ENCODE peak calls at places on chromosomes 5 and 9, in ten cellular contexts. A is heart left ventricle; N is B cell; J is epithelial cell of proximal tubule; Q is breast epithelium; R is cardiac muscle cell; T is upper lobe of right lung; K is left ventricle myocardium inferior; I is CD8-positive, alpha-beta T cell; W is MCF 10A. B is an unnamed sample.

GRCh38 chr9:95193067-95193466 is 124.4 kb downstream of the FANCC start:
- DNase-seq in A (no peak), N (no peak), J (no peak), Q (no peak), R (no peak), T (no peak), K (no peak), I (no peak), W (no peak), B (no peak)

GRCh38 chr5:178372091-178372695 is 139.6 kb upstream of the PHYKPL start:
- DNase-seq in A (no peak), N (no peak), J (no peak), Q (no peak), R (no peak), T (no peak), K (no peak), I (no peak), W (no peak), B (no peak)

GRCh38 chr9:116360974-116361373 is 207.4 kb downstream of the PAPPA start:
- DNase-seq in A (no peak), N (no peak), J (no peak), Q (no peak), R (peak), T (no peak), K (no peak), I (no peak), W (no peak), B (no peak)

GRCh38 chr5:134175874-134176522 is 752 bp downstream of the SKP1 start:
- DNase-seq in A (peak), N (no peak), J (no peak), Q (peak), R (peak), T (no peak), K (peak), I (peak), W (peak), B (no peak)

GRCh38 chr9:137551656-137552534 is at the start of gene MRPL41:
- DNase-seq in A (peak), N (peak), J (no peak), Q (peak), R (peak), T (peak), K (peak), I (peak), W (peak), B (peak)

GRCh38 chr5:113182658-113183344 is 206.2 kb downstream of the DCP2 start:
- DNase-seq in A (no peak), N (no peak), J (no peak), Q (no peak), R (no peak), T (no peak), K (no peak), I (no peak), W (no peak), B (no peak)

GRCh38 chr5:177249761-177250537 is 53.6 kb downstream of the RAB24 start:
- DNase-seq in A (no peak), N (no peak), J (peak), Q (no peak), R (no peak), T (no peak), K (no peak), I (no peak), W (no peak), B (no peak)

GRCh38 chr9:29126783-29127182 is 1553.5 kb upstream of the C9orf72 start:
- DNase-seq in A (no peak), N (no peak), J (no peak), Q (no peak), R (no peak), T (no peak), K (no peak), I (no peak), W (no peak), B (no peak)

GRCh38 chr5:133873936-133874585 is 94.4 kb downstream of the C5orf15 start:
- DNase-seq in A (no peak), N (peak), J (no peak), Q (no peak), R (peak), T (no peak), K (no peak), I (no peak), W (no peak), B (no peak)

GRCh38 chr9:3830296-3830695 is 304.5 kb upstream of the RFX3 start:
- DNase-seq in A (no peak), N (no peak), J (peak), Q (no peak), R (no peak), T (no peak), K (no peak), I (no peak), W (no peak), B (no peak)

GRCh38 chr9:120755827-120756434 is 37.3 kb downstream of the FBXW2 start:
- DNase-seq in A (no peak), N (peak), J (no peak), Q (no peak), R (peak), T (no peak), K (no peak), I (peak), W (peak), B (peak)

GRCh38 chr5:58274199-58274598 is 185.7 kb downstream of the PLK2 start:
- DNase-seq in A (no peak), N (no peak), J (no peak), Q (no peak), R (no peak), T (no peak), K (no peak), I (no peak), W (no peak), B (no peak)

GRCh38 chr5:440413-441180 is 2.4 kb upstream of the EXOC3 start:
- DNase-seq in A (no peak), N (no peak), J (no peak), Q (no peak), R (no peak), T (no peak), K (no peak), I (no peak), W (no peak), B (peak)

GRCh38 chr5:148563021-148563420 is 91.3 kb downstream of the HTR4 start:
- DNase-seq in A (no peak), N (no peak), J (no peak), Q (no peak), R (no peak), T (no peak), K (no peak), I (no peak), W (no peak), B (no peak)

GRCh38 chr9:23779220-23779619 is 46.8 kb downstream of the ELAVL2 start:
- DNase-seq in A (no peak), N (no peak), J (no peak), Q (no peak), R (no peak), T (no peak), K (no peak), I (no peak), W (no peak), B (no peak)

GRCh38 chr9:124040186-124040920 is 28.8 kb downstream of the LHX2 start:
- DNase-seq in A (no peak), N (no peak), J (no peak), Q (no peak), R (peak), T (no peak), K (no peak), I (no peak), W (peak), B (no peak)

GRCh38 chr5:138337685-138338410 is at the start of gene FAM53C:
- DNase-seq in A (peak), N (peak), J (peak), Q (peak), R (peak), T (peak), K (peak), I (peak), W (peak), B (peak)

GRCh38 chr5:131965826-131966415 is 20.5 kb upstream of the MEIKIN start:
- DNase-seq in A (no peak), N (no peak), J (no peak), Q (no peak), R (no peak), T (no peak), K (no peak), I (no peak), W (no peak), B (no peak)

GRCh38 chr9:87850405-87850804 is 32.3 kb upstream of the SPATA31E1 start:
- DNase-seq in A (no peak), N (no peak), J (peak), Q (no peak), R (peak), T (no peak), K (no peak), I (no peak), W (peak), B (no peak)

GRCh38 chr5:58462623-58463230 is 2.8 kb upstream of the PLK2 start:
- DNase-seq in A (no peak), N (peak), J (no peak), Q (no peak), R (peak), T (no peak), K (no peak), I (no peak), W (peak), B (peak)

GRCh38 chr9:109448223-109448622 is 49.9 kb downstream of the PTPN3 start:
- DNase-seq in A (no peak), N (no peak), J (no peak), Q (no peak), R (peak), T (no peak), K (no peak), I (no peak), W (no peak), B (no peak)

GRCh38 chr9:136510561-136510960 is 27.7 kb upstream of the SEC16A start:
- DNase-seq in A (no peak), N (no peak), J (no peak), Q (no peak), R (no peak), T (no peak), K (no peak), I (no peak), W (no peak), B (no peak)
- TF ChIP-seq CTCF in A (no peak), N (no peak), J (no peak), Q (no peak), R (no peak), T (no peak), K (no peak), I (no peak), W (no peak), B (no peak)

DNA sequence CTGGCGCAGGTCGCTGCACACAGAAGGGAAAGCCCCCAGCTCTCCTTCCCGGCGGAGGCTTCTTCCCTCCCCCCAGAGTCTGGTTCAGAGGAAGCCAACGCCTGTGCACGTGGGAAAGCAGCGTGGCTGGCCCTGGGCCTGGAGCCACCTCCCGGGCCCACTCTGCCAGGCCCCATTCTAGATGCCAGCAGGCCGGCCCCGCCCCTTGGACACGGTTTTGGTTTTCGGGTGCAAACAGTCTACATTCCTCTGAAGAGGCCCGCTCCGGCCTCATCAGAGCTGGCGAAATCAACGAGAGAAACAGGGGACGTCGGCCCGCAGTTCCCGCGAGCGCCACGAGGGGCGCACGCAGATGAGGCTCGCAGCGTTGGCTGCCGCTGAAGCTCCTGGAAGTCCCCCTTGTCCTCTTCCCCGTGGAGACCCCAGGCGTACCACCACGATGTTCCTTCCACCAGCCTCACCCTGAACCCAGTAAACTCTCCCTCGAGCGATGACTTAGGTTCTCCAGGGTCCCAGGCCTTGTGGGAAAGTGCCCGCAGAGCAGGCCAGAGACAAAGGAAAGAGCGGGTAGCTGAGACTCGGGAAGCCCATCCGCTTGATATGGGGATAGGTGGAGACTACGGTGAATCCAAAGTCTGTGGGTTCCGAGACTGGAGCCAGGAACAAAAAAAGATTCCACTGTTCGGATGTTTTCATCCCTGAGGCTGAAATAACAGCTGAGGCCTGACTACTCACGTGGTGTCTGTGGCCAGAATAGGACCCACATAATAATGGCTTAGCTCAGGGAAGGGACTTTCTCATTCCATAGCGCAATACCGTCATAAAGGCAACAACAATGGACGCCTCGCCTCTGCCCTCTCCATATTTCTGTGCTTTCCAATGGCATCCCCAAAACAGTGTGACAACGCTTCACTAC is 64.2 kb downstream of the KLF4 start:
- DNase-seq in A (peak), N (no peak), J (peak), Q (peak), R (peak), T (peak), K (peak), I (peak), W (peak), B (peak)
- TF ChIP-seq CTCF in A (peak), N (peak), J (peak), Q (peak), R (peak), T (peak), K (peak), I (peak), W (peak), B (peak)

GRCh38 chr5:56085205-56085604 is 90.4 kb upstream of the IL6ST start:
- DNase-seq in A (no peak), N (no peak), J (no peak), Q (no peak), R (peak), T (no peak), K (no peak), I (no peak), W (no peak), B (no peak)
- TF ChIP-seq CTCF in A (no peak), N (no peak), J (no peak), Q (no peak), R (no peak), T (no peak), K (no peak), I (no peak), W (no peak), B (no peak)

GRCh38 chr9:77177143-77177893 is at the start of gene VPS13A:
- DNase-seq in A (peak), N (peak), J (no peak), Q (peak), R (peak), T (peak), K (peak), I (peak), W (peak), B (peak)
- TF ChIP-seq CTCF in A (peak), N (peak), J (no peak), Q (no peak), R (peak), T (peak), K (peak), I (no peak), W (no peak), B (peak)

GRCh38 chr5:54090495-54091084 is 219.8 kb downstream of the ARL15 start:
- DNase-seq in A (no peak), N (no peak), J (peak), Q (no peak), R (peak), T (no peak), K (no peak), I (no peak), W (peak), B (no peak)
- TF ChIP-seq CTCF in A (peak), N (no peak), J (peak), Q (no peak), R (peak), T (peak), K (no peak), I (no peak), W (no peak), B (no peak)

DNA sequence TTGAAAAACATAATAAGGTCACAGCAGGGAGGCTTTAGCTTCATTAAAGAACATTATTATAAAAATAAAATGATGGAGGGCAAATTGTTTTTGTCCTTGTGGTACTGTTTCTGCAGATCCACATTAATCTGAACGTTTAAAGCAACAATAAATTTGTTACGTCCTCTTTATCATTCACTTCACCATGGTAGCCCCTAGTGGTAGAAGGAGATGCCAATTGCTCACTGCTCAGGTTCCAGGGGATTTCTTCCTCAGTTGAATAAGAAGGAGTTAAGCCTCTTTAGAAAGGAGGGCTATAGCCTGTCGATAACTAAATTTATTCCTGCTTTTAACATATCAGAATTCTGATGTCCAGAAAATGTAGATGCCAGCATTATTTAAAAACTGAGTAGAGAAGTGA is 692.4 kb downstream of the PTPRD start:
- DNase-seq in A (no peak), N (no peak), J (no peak), Q (no peak), R (no peak), T (no peak), K (no peak), I (no peak), W (peak), B (no peak)
- TF ChIP-seq CTCF in A (no peak), N (no peak), J (peak), Q (no peak), R (no peak), T (no peak), K (no peak), I (no peak), W (peak), B (no peak)

DNA sequence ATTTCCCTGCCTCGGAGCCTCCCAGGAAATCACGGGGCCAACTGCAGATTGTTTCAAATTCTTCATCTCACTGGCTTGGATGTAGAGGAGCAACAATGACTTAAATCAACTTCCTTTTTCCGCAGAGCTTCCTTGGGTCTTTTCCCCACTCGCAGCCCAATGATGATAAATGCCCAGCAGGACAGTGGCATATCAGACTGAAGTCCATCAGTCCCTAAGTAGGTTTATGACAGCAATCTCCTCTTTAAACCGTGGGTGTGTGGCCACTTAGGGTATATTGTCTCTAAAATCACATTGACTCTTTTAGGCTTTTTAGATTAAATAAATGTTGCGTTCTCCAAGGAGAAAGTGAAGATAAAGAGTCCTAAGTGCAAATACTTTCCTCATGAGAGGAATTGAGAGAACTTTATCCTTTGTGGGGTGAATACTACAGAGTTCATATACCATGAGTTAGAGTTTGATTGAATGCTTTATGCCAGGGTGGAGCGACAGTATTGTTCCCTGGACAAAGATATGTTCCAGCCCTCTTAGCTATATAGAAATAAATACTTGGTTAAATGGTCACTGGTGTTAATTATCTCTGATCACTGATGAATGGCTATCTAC is 59.1 kb downstream of the IQGAP2 start:
- DNase-seq in A (no peak), N (no peak), J (no peak), Q (no peak), R (no peak), T (no peak), K (no peak), I (no peak), W (no peak), B (no peak)
- TF ChIP-seq CTCF in A (no peak), N (no peak), J (no peak), Q (no peak), R (no peak), T (no peak), K (no peak), I (no peak), W (no peak), B (no peak)

B was measured in GM13976.